ENCODE peak calls at places on chromosomes 5 and 9, in nine cellular contexts. F is heart right ventricle; P is CD8-positive, alpha-beta T cell; N is fibroblast of pulmonary artery; T is WTC11; E is fibroblast of the aortic adventitia; Z is nephron progenitor cell; Y is GM10248; G is tibial artery. Q is an unnamed sample.

GRCh38 chr5:180519098-180519497 is 24.9 kb downstream of the CNOT6 start:
- DNase-seq in F (no peak), P (no peak), N (peak; percentile 76), T (no peak), E (peak; percentile 68), Z (no peak), Y (no peak), G (no peak), Q (no peak)

GRCh38 chr9:85978496-85978895 is 37.5 kb downstream of the NAA35 start:
- DNase-seq in F (no peak), P (no peak), N (peak; percentile 18), T (no peak), E (no peak), Z (no peak), Y (no peak), G (no peak), Q (no peak)

GRCh38 chr5:107367919-107368318 is 302.8 kb downstream of the EFNA5 start:
- DNase-seq in F (no peak), P (no peak), N (no peak), T (no peak), E (no peak), Z (no peak), Y (no peak), G (no peak), Q (no peak)

GRCh38 chr9:33794560-33794959 is 801 bp upstream of the PRSS3 start:
- DNase-seq in F (no peak), P (peak; percentile 28), N (no peak), T (no peak), E (no peak), Z (no peak), Y (no peak), G (no peak), Q (no peak)

GRCh38 chr9:16321461-16322119 is 548.9 kb downstream of the BNC2 start:
- DNase-seq in F (no peak), P (no peak), N (peak; percentile 65), T (no peak), E (peak; percentile 66), Z (no peak), Y (no peak), G (no peak), Q (no peak)

GRCh38 chr5:64775288-64775687 is 6.6 kb downstream of the CWC27 start:
- DNase-seq in F (no peak), P (no peak), N (no peak), T (no peak), E (no peak), Z (no peak), Y (no peak), G (no peak), Q (no peak)

GRCh38 chr5:179124853-179125788 is 64.9 kb downstream of the ZNF354C start:
- DNase-seq in F (no peak), P (no peak), N (no peak), T (no peak), E (no peak), Z (no peak), Y (no peak), G (no peak), Q (no peak)

GRCh38 chr5:100026601-100027000 is 508.6 kb upstream of the FAM174A start:
- DNase-seq in F (no peak), P (no peak), N (no peak), T (no peak), E (no peak), Z (no peak), Y (no peak), G (no peak), Q (no peak)

GRCh38 chr9:134522502-134522848 is 119.1 kb upstream of the COL5A1 start:
- DNase-seq in F (no peak), P (no peak), N (no peak), T (no peak), E (no peak), Z (no peak), Y (no peak), G (no peak), Q (no peak)

GRCh38 chr9:134526798-134527492 is 114.7 kb upstream of the COL5A1 start:
- DNase-seq in F (peak; percentile 53), P (no peak), N (no peak), T (no peak), E (no peak), Z (no peak), Y (no peak), G (no peak), Q (no peak)

GRCh38 chr9:134525070-134525815 is 116.4 kb upstream of the COL5A1 start:
- DNase-seq in F (no peak), P (no peak), N (no peak), T (no peak), E (no peak), Z (no peak), Y (no peak), G (no peak), Q (no peak)

GRCh38 chr9:134522976-134523375 is 118.6 kb upstream of the COL5A1 start:
- DNase-seq in F (no peak), P (no peak), N (no peak), T (no peak), E (no peak), Z (no peak), Y (no peak), G (no peak), Q (no peak)

DNA sequence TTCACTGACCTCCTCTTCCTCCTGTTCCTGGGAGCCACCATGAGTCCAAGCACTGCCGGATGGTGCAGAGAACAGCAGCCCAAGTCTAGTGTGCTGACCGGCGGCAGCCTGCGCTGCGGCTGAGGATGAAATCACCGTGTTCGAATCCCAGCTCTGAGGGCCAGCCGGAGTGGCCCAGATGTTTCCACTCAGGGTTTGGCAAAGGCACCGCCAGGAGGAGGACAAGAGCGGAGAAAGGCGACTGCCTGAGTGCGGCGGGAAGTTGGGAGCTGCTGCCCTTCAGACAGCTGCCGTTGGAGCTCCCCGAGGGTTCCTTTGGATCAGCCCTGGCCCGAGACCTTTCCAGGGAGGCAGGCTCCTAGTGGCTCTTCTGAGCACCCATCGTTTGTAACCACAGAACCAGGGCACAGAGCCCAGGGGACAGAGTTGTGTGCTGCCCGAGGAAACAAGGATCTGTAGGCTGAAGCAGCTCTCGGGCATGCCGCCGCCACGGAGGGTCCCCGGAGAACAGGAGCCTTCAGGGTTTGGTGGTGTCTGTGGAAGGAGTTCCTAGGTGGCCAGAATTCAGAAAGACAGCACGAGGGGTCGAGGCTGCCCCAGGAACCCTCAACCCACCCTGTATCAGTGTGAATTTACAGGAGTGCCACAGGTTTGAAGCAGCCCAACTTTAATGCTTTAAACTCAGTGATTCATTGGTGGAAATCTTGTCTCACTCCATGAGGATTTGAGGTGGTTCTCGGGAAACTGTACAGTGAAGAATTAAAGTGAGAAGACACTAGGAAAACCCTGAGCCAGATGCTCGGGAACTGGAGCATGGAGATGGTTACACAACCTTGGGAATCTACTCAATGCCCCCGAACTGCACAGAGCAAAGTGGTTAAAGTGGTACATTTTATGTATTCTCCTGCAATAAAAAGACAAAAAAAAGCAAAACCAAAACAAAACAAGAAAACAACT is 115.5 kb upstream of the COL5A1 start:
- DNase-seq in F (peak; percentile 73), P (no peak), N (peak; percentile 52), T (no peak), E (peak; percentile 71), Z (no peak), Y (no peak), G (no peak), Q (no peak)
- TF ChIP-seq CTCF in F (no peak), P (no peak), N (peak; percentile 13), T (no peak), E (peak; percentile 23), Z (no peak), Y (no peak), G (no peak), Q (no peak)

DNA sequence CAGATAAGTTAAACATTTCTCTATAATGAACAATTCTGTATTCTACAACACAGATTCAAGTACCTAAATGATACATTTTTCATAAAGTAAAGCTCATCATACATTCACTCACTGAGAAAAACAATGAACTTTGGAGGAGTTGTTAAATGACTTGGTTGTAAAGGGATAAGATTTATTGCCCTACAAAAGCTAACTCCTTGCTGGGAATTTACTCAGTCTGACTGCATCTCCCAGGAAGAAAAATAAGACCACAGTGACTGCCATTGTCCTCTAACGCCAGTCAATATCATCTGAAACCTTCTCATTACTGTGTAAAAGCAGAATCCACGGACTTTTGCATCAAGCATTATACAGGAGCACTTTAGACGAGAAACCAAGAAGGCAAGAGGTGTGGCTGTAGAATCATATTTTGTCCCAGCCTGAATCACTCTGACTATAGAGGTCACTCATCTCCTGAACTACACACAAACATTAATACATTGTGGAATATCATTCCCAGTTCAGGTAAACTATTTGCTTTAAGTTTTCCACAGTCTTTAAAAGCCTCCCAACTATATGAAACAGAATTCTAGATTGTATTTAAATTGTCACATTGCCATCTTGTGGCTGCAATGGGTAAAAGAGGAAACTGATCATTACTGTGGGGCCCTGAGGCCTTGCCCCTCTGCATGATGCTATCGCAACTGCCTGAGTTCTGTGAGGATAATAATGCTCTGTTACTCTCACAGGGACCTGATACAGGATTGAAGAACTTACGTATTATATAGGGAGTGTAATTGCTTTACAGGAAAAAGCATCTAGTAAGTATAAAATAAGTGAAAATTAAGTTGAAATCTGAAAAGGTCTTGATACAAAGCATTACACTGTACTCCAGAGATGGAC is 142.9 kb downstream of the SLCO4C1 start:
- DNase-seq in F (no peak), P (no peak), N (peak; percentile 3), T (peak; percentile 24), E (peak; percentile 23), Z (peak; percentile 22), Y (peak; percentile 25), G (no peak), Q (peak; percentile 48)
- TF ChIP-seq CTCF in F (peak; percentile 35), P (peak; percentile 36), N (peak; percentile 3), T (peak; percentile 23), E (peak; percentile 16), Z (peak; percentile 57), Y (peak; percentile 47), G (no peak), Q (peak; percentile 16)

GRCh38 chr9:129095908-129096307 is 14.7 kb downstream of the CRAT start:
- DNase-seq in F (no peak), P (no peak), N (no peak), T (no peak), E (no peak), Z (no peak), Y (no peak), G (no peak), Q (no peak)
- TF ChIP-seq CTCF in F (no peak), P (no peak), N (no peak), T (no peak), E (no peak), Z (no peak), Y (no peak), G (no peak), Q (no peak)

GRCh38 chr5:137221914-137222313 is 277.2 kb downstream of the SPOCK1 start:
- DNase-seq in F (no peak), P (no peak), N (no peak), T (no peak), E (no peak), Z (no peak), Y (no peak), G (no peak), Q (no peak)

GRCh38 chr5:137218896-137219295 is 280.2 kb downstream of the SPOCK1 start:
- DNase-seq in F (no peak), P (no peak), N (peak; percentile 8), T (no peak), E (no peak), Z (no peak), Y (no peak), G (no peak), Q (no peak)

GRCh38 chr5:137217599-137218200 is 281.4 kb downstream of the SPOCK1 start:
- DNase-seq in F (no peak), P (no peak), N (peak; percentile 16), T (no peak), E (peak; percentile 73), Z (no peak), Y (no peak), G (no peak), Q (no peak)

GRCh38 chr5:137218471-137218870 is 280.7 kb downstream of the SPOCK1 start:
- DNase-seq in F (no peak), P (no peak), N (peak; percentile 51), T (no peak), E (peak; percentile 78), Z (no peak), Y (no peak), G (no peak), Q (no peak)

GRCh38 chr5:137220523-137220927 is 278.6 kb downstream of the SPOCK1 start:
- DNase-seq in F (no peak), P (no peak), N (peak; percentile 84), T (no peak), E (peak; percentile 79), Z (no peak), Y (peak; percentile 31), G (no peak), Q (peak; percentile 42)
- TF ChIP-seq CTCF in F (peak; percentile 35), P (no peak), N (peak; percentile 81), T (peak; percentile 16), E (peak; percentile 67), Z (peak; percentile 47), Y (peak; percentile 35), G (peak; percentile 40), Q (no peak)